ENCODE peak calls at places on chromosomes 2 and 18, in eight cellular contexts. One of them, this sample, is unnamed.
A peak's percentile ranks its signal among the peaks of the same experiment; 100 is the strongest.

GRCh38 chr2:235077046-235077445 is 125.2 kb downstream of the SH3BP4 start:
- DNase-seq in right atrium auricular region: no peak
- DNase-seq in tibial nerve: no peak
- DNase-seq in fibroblast of lung: peak; percentile 65
- DNase-seq in endothelial cell of umbilical vein: no peak
- DNase-seq in K562: no peak
- DNase-seq in upper lobe of right lung: no peak
- DNase-seq in esophagus muscularis mucosa: no peak
- DNase-seq in this sample: no peak

GRCh38 chr2:224252601-224253000 is 149.3 kb downstream of the FAM124B start:
- DNase-seq in fibroblast of lung: peak; percentile 44
- DNase-seq in esophagus muscularis mucosa: no peak
- DNase-seq in endothelial cell of umbilical vein: no peak
- DNase-seq in tibial nerve: no peak
- DNase-seq in right atrium auricular region: no peak
- DNase-seq in upper lobe of right lung: no peak
- DNase-seq in K562: no peak
- DNase-seq in this sample: no peak

GRCh38 chr18:55763298-55763697 is 175.3 kb upstream of the TCF4 start:
- DNase-seq in K562: no peak
- DNase-seq in upper lobe of right lung: no peak
- DNase-seq in endothelial cell of umbilical vein: peak; percentile 62
- DNase-seq in right atrium auricular region: no peak
- DNase-seq in fibroblast of lung: peak; percentile 91
- DNase-seq in esophagus muscularis mucosa: peak; percentile 60
- DNase-seq in tibial nerve: no peak
- DNase-seq in this sample: peak; percentile 85

GRCh38 chr2:223007531-223007930 is 44.5 kb upstream of the KCNE4 start:
- DNase-seq in upper lobe of right lung: no peak
- DNase-seq in fibroblast of lung: peak; percentile 76
- DNase-seq in endothelial cell of umbilical vein: no peak
- DNase-seq in right atrium auricular region: no peak
- DNase-seq in K562: no peak
- DNase-seq in tibial nerve: no peak
- DNase-seq in esophagus muscularis mucosa: no peak
- DNase-seq in this sample: no peak

GRCh38 chr2:643334-643733 is 33.9 kb downstream of the TMEM18 start:
- DNase-seq in fibroblast of lung: no peak
- DNase-seq in endothelial cell of umbilical vein: no peak
- DNase-seq in tibial nerve: no peak
- DNase-seq in upper lobe of right lung: no peak
- DNase-seq in right atrium auricular region: peak; percentile 34
- DNase-seq in K562: no peak
- DNase-seq in esophagus muscularis mucosa: peak; percentile 89
- DNase-seq in this sample: no peak

GRCh38 chr18:67265464-67266245 is 250.9 kb downstream of the DSEL start:
- DNase-seq in K562: no peak
- DNase-seq in tibial nerve: no peak
- DNase-seq in upper lobe of right lung: no peak
- DNase-seq in right atrium auricular region: no peak
- DNase-seq in fibroblast of lung: peak; percentile 94
- DNase-seq in endothelial cell of umbilical vein: peak; percentile 76
- DNase-seq in esophagus muscularis mucosa: no peak
- DNase-seq in this sample: peak; percentile 19

GRCh38 chr2:57849843-57850242 is 196.8 kb upstream of the VRK2 start:
- DNase-seq in tibial nerve: no peak
- DNase-seq in endothelial cell of umbilical vein: no peak
- DNase-seq in fibroblast of lung: no peak
- DNase-seq in upper lobe of right lung: no peak
- DNase-seq in K562: no peak
- DNase-seq in esophagus muscularis mucosa: no peak
- DNase-seq in right atrium auricular region: no peak
- DNase-seq in this sample: no peak

GRCh38 chr2:12587729-12588522 is 128.8 kb upstream of the TRIB2 start:
- DNase-seq in tibial nerve: no peak
- DNase-seq in K562: no peak
- DNase-seq in upper lobe of right lung: no peak
- DNase-seq in right atrium auricular region: no peak
- DNase-seq in endothelial cell of umbilical vein: peak; percentile 22
- DNase-seq in esophagus muscularis mucosa: no peak
- DNase-seq in fibroblast of lung: peak; percentile 95
- DNase-seq in this sample: peak; percentile 85

GRCh38 chr18:11096411-11096810 is 53.0 kb downstream of the PIEZO2 start:
- DNase-seq in K562: no peak
- DNase-seq in right atrium auricular region: no peak
- DNase-seq in esophagus muscularis mucosa: no peak
- DNase-seq in endothelial cell of umbilical vein: no peak
- DNase-seq in upper lobe of right lung: no peak
- DNase-seq in fibroblast of lung: no peak
- DNase-seq in tibial nerve: no peak
- DNase-seq in this sample: no peak

GRCh38 chr18:68608861-68609465 is 105.9 kb downstream of the TMX3 start:
- DNase-seq in tibial nerve: no peak
- DNase-seq in K562: no peak
- DNase-seq in upper lobe of right lung: no peak
- DNase-seq in esophagus muscularis mucosa: no peak
- DNase-seq in endothelial cell of umbilical vein: no peak
- DNase-seq in right atrium auricular region: no peak
- DNase-seq in fibroblast of lung: peak; percentile 6
- DNase-seq in this sample: no peak

GRCh38 chr2:33022989-33023731 is 76.4 kb downstream of the LTBP1 start:
- DNase-seq in endothelial cell of umbilical vein: peak; percentile 98
- DNase-seq in esophagus muscularis mucosa: no peak
- DNase-seq in tibial nerve: no peak
- DNase-seq in right atrium auricular region: no peak
- DNase-seq in K562: peak; percentile 29
- DNase-seq in upper lobe of right lung: no peak
- DNase-seq in fibroblast of lung: peak; percentile 94
- DNase-seq in this sample: peak; percentile 47

GRCh38 chr2:3536682-3537632 is 17.6 kb upstream of the ADI1 start:
- DNase-seq in K562: peak; percentile 79
- DNase-seq in endothelial cell of umbilical vein: peak; percentile 51
- DNase-seq in tibial nerve: peak; percentile 30
- DNase-seq in esophagus muscularis mucosa: no peak
- DNase-seq in fibroblast of lung: peak; percentile 62
- DNase-seq in right atrium auricular region: peak; percentile 72
- DNase-seq in upper lobe of right lung: no peak
- DNase-seq in this sample: no peak

GRCh38 chr2:71535526-71535925 is 82.2 kb downstream of the DYSF start:
- DNase-seq in esophagus muscularis mucosa: no peak
- DNase-seq in tibial nerve: no peak
- DNase-seq in upper lobe of right lung: peak; percentile 52
- DNase-seq in right atrium auricular region: no peak
- DNase-seq in fibroblast of lung: no peak
- DNase-seq in K562: no peak
- DNase-seq in endothelial cell of umbilical vein: no peak
- DNase-seq in this sample: no peak

GRCh38 chr2:218957685-218958084 is 1.8 kb upstream of the CDK5R2 start:
- DNase-seq in upper lobe of right lung: no peak
- DNase-seq in K562: no peak
- DNase-seq in tibial nerve: no peak
- DNase-seq in fibroblast of lung: no peak
- DNase-seq in endothelial cell of umbilical vein: no peak
- DNase-seq in right atrium auricular region: no peak
- DNase-seq in esophagus muscularis mucosa: no peak
- DNase-seq in this sample: no peak

GRCh38 chr18:66833646-66834045 is 229.8 kb upstream of the CDH19 start:
- DNase-seq in right atrium auricular region: no peak
- DNase-seq in K562: no peak
- DNase-seq in tibial nerve: no peak
- DNase-seq in upper lobe of right lung: no peak
- DNase-seq in fibroblast of lung: no peak
- DNase-seq in endothelial cell of umbilical vein: no peak
- DNase-seq in esophagus muscularis mucosa: no peak
- DNase-seq in this sample: no peak

GRCh38 chr2:207478572-207478971 is 51.2 kb upstream of the CREB1 start:
- DNase-seq in esophagus muscularis mucosa: peak; percentile 29
- DNase-seq in endothelial cell of umbilical vein: no peak
- DNase-seq in fibroblast of lung: no peak
- DNase-seq in upper lobe of right lung: no peak
- DNase-seq in right atrium auricular region: no peak
- DNase-seq in tibial nerve: no peak
- DNase-seq in K562: no peak
- DNase-seq in this sample: no peak

GRCh38 chr2:10258326-10258725 is 44.4 kb upstream of the HPCAL1 start:
- DNase-seq in upper lobe of right lung: peak; percentile 15
- DNase-seq in K562: no peak
- DNase-seq in right atrium auricular region: no peak
- DNase-seq in fibroblast of lung: no peak
- DNase-seq in endothelial cell of umbilical vein: no peak
- DNase-seq in tibial nerve: no peak
- DNase-seq in esophagus muscularis mucosa: no peak
- DNase-seq in this sample: no peak

GRCh38 chr18:66900837-66901236 is 296.9 kb upstream of the CDH19 start:
- DNase-seq in esophagus muscularis mucosa: no peak
- DNase-seq in K562: no peak
- DNase-seq in endothelial cell of umbilical vein: no peak
- DNase-seq in upper lobe of right lung: no peak
- DNase-seq in fibroblast of lung: no peak
- DNase-seq in tibial nerve: no peak
- DNase-seq in right atrium auricular region: no peak
- DNase-seq in this sample: no peak

GRCh38 chr18:35193313-35193712 is 47.5 kb upstream of the ZNF397 start:
- DNase-seq in fibroblast of lung: no peak
- DNase-seq in esophagus muscularis mucosa: no peak
- DNase-seq in endothelial cell of umbilical vein: no peak
- DNase-seq in K562: no peak
- DNase-seq in right atrium auricular region: no peak
- DNase-seq in tibial nerve: no peak
- DNase-seq in upper lobe of right lung: no peak
- DNase-seq in this sample: no peak

GRCh38 chr2:88836351-88836750 is 144.9 kb downstream of the RPIA start:
- DNase-seq in endothelial cell of umbilical vein: no peak
- DNase-seq in tibial nerve: no peak
- DNase-seq in fibroblast of lung: no peak
- DNase-seq in esophagus muscularis mucosa: no peak
- DNase-seq in K562: no peak
- DNase-seq in upper lobe of right lung: no peak
- DNase-seq in right atrium auricular region: no peak
- DNase-seq in this sample: no peak

GRCh38 chr2:227817940-227818568 is 4.4 kb downstream of the CCL20 start:
- DNase-seq in esophagus muscularis mucosa: no peak
- DNase-seq in upper lobe of right lung: peak; percentile 91
- DNase-seq in endothelial cell of umbilical vein: peak; percentile 98
- DNase-seq in fibroblast of lung: peak; percentile 100
- DNase-seq in right atrium auricular region: peak; percentile 99
- DNase-seq in K562: no peak
- DNase-seq in tibial nerve: peak; percentile 86
- DNase-seq in this sample: peak; percentile 100

DNA sequence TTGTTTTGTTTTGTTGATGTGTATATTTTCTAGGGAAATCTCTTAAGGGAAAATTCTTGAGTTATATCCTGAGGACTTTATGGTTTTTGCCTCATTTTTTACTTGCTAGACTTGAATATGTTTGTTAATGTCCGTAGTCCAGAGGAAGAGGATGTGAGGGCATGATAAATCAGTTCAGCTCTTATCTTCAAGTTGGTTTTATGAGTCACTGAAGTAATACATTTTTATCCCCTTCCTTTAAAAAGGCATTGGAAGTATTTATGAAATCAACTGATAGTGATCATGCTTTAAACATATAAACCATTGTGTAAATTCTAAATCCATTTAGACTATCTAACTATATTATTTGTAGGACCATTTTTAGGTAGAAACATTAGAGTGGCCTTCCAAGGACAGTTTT is 43.9 kb upstream of the CYBRD1 start:
- DNase-seq in fibroblast of lung: peak; percentile 76
- DNase-seq in upper lobe of right lung: no peak
- DNase-seq in endothelial cell of umbilical vein: peak; percentile 79
- DNase-seq in tibial nerve: no peak
- DNase-seq in K562: no peak
- DNase-seq in esophagus muscularis mucosa: no peak
- DNase-seq in right atrium auricular region: no peak
- DNase-seq in this sample: no peak
- H3K36me3 ChIP-seq in fibroblast of lung: no peaks in the 10 kb centered on the region
- H3K36me3 ChIP-seq in upper lobe of right lung: peaks cover 28% of the 10 kb centered on the region
- H3K36me3 ChIP-seq in endothelial cell of umbilical vein: peaks cover 5% of the 10 kb centered on the region
- H3K36me3 ChIP-seq in tibial nerve: no peaks in the 10 kb centered on the region
- H3K36me3 ChIP-seq in K562: peaks cover 91% of the 10 kb centered on the region
- H3K36me3 ChIP-seq in esophagus muscularis mucosa: peaks cover 71% of the 10 kb centered on the region
- H3K36me3 ChIP-seq in right atrium auricular region: peaks cover 28% of the 10 kb centered on the region
- H3K36me3 ChIP-seq in this sample: no peaks in the 10 kb centered on the region

GRCh38 chr2:98822301-98823164 is 91.6 kb upstream of the MGAT4A start:
- DNase-seq in fibroblast of lung: no peak
- DNase-seq in esophagus muscularis mucosa: peak; percentile 90
- DNase-seq in right atrium auricular region: no peak
- DNase-seq in K562: no peak
- DNase-seq in endothelial cell of umbilical vein: peak; percentile 38
- DNase-seq in tibial nerve: no peak
- DNase-seq in upper lobe of right lung: peak; percentile 85
- DNase-seq in this sample: no peak
- TF ChIP-seq CTCF in fibroblast of lung: peak; percentile 24
- TF ChIP-seq CTCF in esophagus muscularis mucosa: no peak
- TF ChIP-seq CTCF in right atrium auricular region: peak; percentile 28
- TF ChIP-seq CTCF in K562: no peak
- TF ChIP-seq CTCF in endothelial cell of umbilical vein: peak; percentile 64
- TF ChIP-seq CTCF in tibial nerve: no peak
- TF ChIP-seq CTCF in upper lobe of right lung: peak; percentile 28
- TF ChIP-seq CTCF in this sample: peak; percentile 39

DNA sequence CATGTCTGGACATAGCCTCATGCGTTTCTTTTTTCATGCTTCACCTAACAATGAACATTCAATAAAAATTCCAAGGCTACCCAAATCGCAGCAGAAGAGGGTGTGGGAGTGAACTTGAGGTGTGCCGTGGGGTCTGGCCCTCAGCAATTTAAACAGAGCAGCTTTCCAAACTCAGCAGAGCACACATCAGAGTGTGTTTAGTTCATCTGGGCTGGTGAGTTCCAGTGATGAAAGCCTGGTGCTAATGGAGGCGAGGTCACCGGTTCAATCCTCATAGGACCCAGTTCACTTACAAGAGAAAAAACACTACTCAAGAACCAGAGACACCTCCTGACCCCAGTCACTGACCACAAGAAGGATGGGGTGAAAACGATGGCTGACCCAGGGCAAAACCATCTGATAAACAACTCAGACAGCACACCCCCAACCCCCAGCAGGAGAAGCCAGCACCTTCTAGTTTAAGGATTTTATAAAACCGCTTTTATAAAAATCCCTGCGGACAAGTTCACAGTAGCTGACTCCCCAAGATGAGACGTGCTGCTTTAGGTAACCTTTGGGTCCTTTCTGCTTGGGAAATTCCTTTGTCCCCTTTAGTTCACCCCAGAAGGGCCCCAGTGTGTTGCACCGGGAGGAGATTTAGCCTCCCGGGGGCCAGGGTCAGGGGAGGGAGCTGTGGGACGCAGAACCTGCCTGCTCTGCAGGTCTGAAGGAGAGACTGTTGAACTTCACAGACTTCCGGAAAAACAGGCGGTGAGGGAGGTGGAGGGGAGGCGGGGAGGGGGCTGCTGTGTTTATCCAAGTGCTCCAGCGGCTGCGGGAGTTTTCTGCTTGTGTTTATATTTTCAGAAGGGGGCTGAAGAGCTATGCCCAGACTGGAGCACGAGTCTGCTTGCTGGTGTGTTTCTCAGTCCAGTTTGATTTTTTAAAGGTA is 152.6 kb upstream of the SOX11 start:
- DNase-seq in right atrium auricular region: no peak
- DNase-seq in endothelial cell of umbilical vein: no peak
- DNase-seq in K562: no peak
- DNase-seq in esophagus muscularis mucosa: peak; percentile 87
- DNase-seq in upper lobe of right lung: no peak
- DNase-seq in fibroblast of lung: no peak
- DNase-seq in tibial nerve: no peak
- DNase-seq in this sample: no peak
- H3K4me3 ChIP-seq in right atrium auricular region: no peak overlapping the region
- H3K4me3 ChIP-seq in endothelial cell of umbilical vein: no peak overlapping the region
- H3K4me3 ChIP-seq in K562: no peak overlapping the region
- H3K4me3 ChIP-seq in esophagus muscularis mucosa: no peak overlapping the region
- H3K4me3 ChIP-seq in upper lobe of right lung: no peak overlapping the region
- H3K4me3 ChIP-seq in fibroblast of lung: no peak overlapping the region
- H3K4me3 ChIP-seq in tibial nerve: no peak overlapping the region
- H3K4me3 ChIP-seq in this sample: no peak overlapping the region

GRCh38 chr2:46163031-46163430 is 134.2 kb upstream of the EPAS1 start:
- DNase-seq in K562: no peak
- DNase-seq in endothelial cell of umbilical vein: no peak
- DNase-seq in tibial nerve: no peak
- DNase-seq in esophagus muscularis mucosa: no peak
- DNase-seq in right atrium auricular region: no peak
- DNase-seq in upper lobe of right lung: no peak
- DNase-seq in fibroblast of lung: no peak
- DNase-seq in this sample: no peak
- H3K36me3 ChIP-seq in K562: no peaks in the 10 kb centered on the region
- H3K36me3 ChIP-seq in endothelial cell of umbilical vein: no peaks in the 10 kb centered on the region
- H3K36me3 ChIP-seq in tibial nerve: no peaks in the 10 kb centered on the region
- H3K36me3 ChIP-seq in esophagus muscularis mucosa: peaks cover 18% of the 10 kb centered on the region
- H3K36me3 ChIP-seq in right atrium auricular region: no peaks in the 10 kb centered on the region
- H3K36me3 ChIP-seq in upper lobe of right lung: peaks cover 11% of the 10 kb centered on the region
- H3K36me3 ChIP-seq in fibroblast of lung: no peaks in the 10 kb centered on the region
- H3K36me3 ChIP-seq in this sample: peaks cover 1% of the 10 kb centered on the region